ENCODE peak calls at places on chromosomes 4 and X, in seven cellular contexts. O is left lung; U is neural progenitor cell; L is Peyer's patch; Y is tibial artery; Q is MM.1S; C is CD4-positive, alpha-beta memory T cell. S is an unnamed sample.

GRCh38 chr4:145935253-145936141 is 3.1 kb downstream of the ZNF827 start:
- DNase-seq in Y (no peak), Q (peak; percentile 50), L (peak; percentile 57), O (no peak), U (peak; percentile 38), C (no peak), S (no peak)

GRCh38 chr4:25844957-25845712 is 17.7 kb downstream of the SEL1L3 start:
- DNase-seq in U (no peak), L (no peak), O (no peak), C (no peak), Q (no peak), Y (no peak), S (no peak)

GRCh38 chr4:151197258-151197657 is 79.7 kb upstream of the PRSS48 start:
- DNase-seq in U (no peak), L (no peak), Q (no peak), Y (no peak), O (no peak), C (no peak), S (no peak)

GRCh38 chr4:107036602-107037151 is 564 bp upstream of the DKK2 start:
- DNase-seq in U (peak; percentile 31), Y (no peak), L (no peak), Q (no peak), O (peak; percentile 66), C (no peak), S (no peak)

GRCh38 chrX:17291998-17292658 is 82.9 kb upstream of the NHS start:
- DNase-seq in O (no peak), Y (peak; percentile 69), U (peak; percentile 4), C (no peak), L (no peak), Q (no peak), S (no peak)

GRCh38 chrX:130994671-130995070 is 63.5 kb upstream of the ARHGAP36 start:
- DNase-seq in C (no peak), Y (no peak), O (no peak), Q (peak; percentile 43), L (no peak), U (peak; percentile 58), S (peak; percentile 3)

GRCh38 chr4:155597281-155597680 is 69.4 kb upstream of the GUCY1A1 start:
- DNase-seq in C (no peak), Y (no peak), U (no peak), O (no peak), L (no peak), Q (no peak), S (no peak)

GRCh38 chr4:124135409-124135813 is 577.1 kb downstream of the ANKRD50 start:
- DNase-seq in Y (no peak), C (no peak), L (no peak), Q (no peak), U (no peak), O (no peak), S (no peak)

GRCh38 chr4:96035727-96036126 is 195.8 kb downstream of the PDHA2 start:
- DNase-seq in U (peak; percentile 18), Y (no peak), L (no peak), O (no peak), C (no peak), Q (peak; percentile 27), S (peak; percentile 22)

GRCh38 chr4:61938250-61938846 is 738.2 kb downstream of the ADGRL3 start:
- DNase-seq in C (no peak), O (no peak), U (no peak), Q (no peak), Y (no peak), L (no peak), S (no peak)

GRCh38 chr4:88779431-88779830 is 81.8 kb upstream of the NAP1L5 start:
- DNase-seq in U (no peak), O (no peak), L (no peak), Q (no peak), C (no peak), Y (no peak), S (peak; percentile 79)

GRCh38 chr4:76212851-76213414 is 691 bp downstream of the SCARB2 start:
- DNase-seq in O (no peak), Q (peak; percentile 73), L (peak; percentile 64), Y (no peak), U (peak; percentile 25), C (peak; percentile 76), S (no peak)

GRCh38 chr4:38007645-38008044 is 47.4 kb downstream of the PTTG2 start:
- DNase-seq in L (no peak), Y (no peak), C (no peak), O (no peak), U (no peak), Q (no peak), S (no peak)

GRCh38 chr4:41028392-41029076 is 185.8 kb downstream of the APBB2 start:
- DNase-seq in O (no peak), Q (no peak), C (no peak), Y (no peak), U (no peak), L (no peak), S (no peak)

GRCh38 chr4:90207887-90208454 is 80.8 kb downstream of the CCSER1 start:
- DNase-seq in L (no peak), Y (no peak), Q (no peak), C (no peak), U (no peak), O (peak; percentile 39), S (no peak)

GRCh38 chr4:55347610-55348228 is 1.7 kb downstream of the SRD5A3 start:
- DNase-seq in L (no peak), C (no peak), U (no peak), O (no peak), Q (no peak), Y (no peak), S (no peak)

DNA sequence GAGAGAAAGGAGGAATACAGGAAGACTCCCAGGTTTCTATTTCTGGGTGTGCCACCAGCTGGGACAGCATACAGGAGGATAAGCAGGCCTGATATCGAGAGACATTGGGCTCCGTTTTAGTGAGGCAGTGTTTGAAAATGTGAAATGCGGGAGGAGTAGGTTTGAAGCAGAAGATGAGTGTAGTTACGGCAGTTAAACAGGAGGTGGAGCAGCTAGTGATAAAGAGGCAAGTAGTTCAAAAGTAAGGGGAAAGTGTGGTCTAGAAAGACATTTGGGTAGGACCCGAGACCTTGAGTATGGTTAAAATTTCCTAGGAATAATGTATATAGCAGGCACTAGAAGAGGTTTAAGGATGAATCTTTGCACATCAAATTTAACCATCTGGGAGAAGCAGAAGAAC is 42.4 kb downstream of the DCUN1D4 start:
- DNase-seq in L (no peak), O (no peak), Y (no peak), U (peak; percentile 46), Q (no peak), C (no peak), S (no peak)
- H3K36me3 ChIP-seq in L (no peaks in the 10 kb centered on the region), O (no peaks in the 10 kb centered on the region), Y (peaks cover 52% of the 10 kb centered on the region), U (peaks cover 42% of the 10 kb centered on the region), Q (no peaks in the 10 kb centered on the region), C (no peaks in the 10 kb centered on the region), S (peaks cover 17% of the 10 kb centered on the region)

DNA sequence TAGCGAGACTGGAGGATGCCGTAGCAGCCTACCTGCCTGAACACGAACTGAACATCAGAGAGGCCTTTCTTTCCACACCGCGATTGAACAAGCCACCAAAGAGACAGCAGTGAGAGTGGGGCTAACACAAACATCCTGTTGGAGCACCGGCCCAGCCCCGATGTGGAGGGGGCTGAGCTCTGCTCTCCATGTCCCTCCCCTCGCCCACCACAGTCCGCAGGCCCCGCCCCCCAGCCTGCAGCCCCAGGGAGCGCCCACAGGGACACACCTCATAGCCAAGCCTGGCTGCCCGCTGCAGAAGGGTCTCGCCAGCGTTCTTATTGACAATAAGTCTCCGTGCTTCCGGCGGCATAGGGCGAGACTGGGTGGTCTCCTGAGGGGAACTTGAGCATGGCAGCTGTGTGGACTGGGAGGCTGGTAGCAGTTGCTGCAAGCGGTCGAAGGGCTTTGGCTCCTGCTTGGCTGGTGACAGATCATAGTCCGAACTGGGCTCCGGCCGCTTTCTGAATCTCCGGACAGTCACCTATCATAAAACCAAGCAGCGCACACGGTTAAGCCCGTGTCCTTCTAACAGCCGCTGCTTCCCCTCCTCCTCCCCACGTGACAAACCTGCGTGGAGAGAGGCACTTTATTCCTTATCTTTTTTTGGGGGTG is 35.8 kb downstream of the BCOR start:
- DNase-seq in L (no peak), Y (no peak), C (no peak), O (no peak), Q (no peak), U (no peak), S (no peak)
- H3K36me3 ChIP-seq in L (no peaks in the 10 kb centered on the region), Y (peaks cover 57% of the 10 kb centered on the region), C (peaks cover 40% of the 10 kb centered on the region), O (no peaks in the 10 kb centered on the region), Q (peaks cover 4% of the 10 kb centered on the region), U (no peaks in the 10 kb centered on the region), S (peaks cover 60% of the 10 kb centered on the region)

GRCh38 chr4:163142246-163142645 is 24.4 kb downstream of the NAF1 start:
- DNase-seq in Q (no peak), Y (no peak), C (no peak), O (no peak), U (no peak), L (no peak), S (no peak)
- H3K36me3 ChIP-seq in Q (peaks cover under 1% of the 10 kb centered on the region), Y (peaks cover 6% of the 10 kb centered on the region), C (peaks cover 5% of the 10 kb centered on the region), O (no peaks in the 10 kb centered on the region), U (peaks cover 13% of the 10 kb centered on the region), L (no peaks in the 10 kb centered on the region), S (peaks cover 90% of the 10 kb centered on the region)

DNA sequence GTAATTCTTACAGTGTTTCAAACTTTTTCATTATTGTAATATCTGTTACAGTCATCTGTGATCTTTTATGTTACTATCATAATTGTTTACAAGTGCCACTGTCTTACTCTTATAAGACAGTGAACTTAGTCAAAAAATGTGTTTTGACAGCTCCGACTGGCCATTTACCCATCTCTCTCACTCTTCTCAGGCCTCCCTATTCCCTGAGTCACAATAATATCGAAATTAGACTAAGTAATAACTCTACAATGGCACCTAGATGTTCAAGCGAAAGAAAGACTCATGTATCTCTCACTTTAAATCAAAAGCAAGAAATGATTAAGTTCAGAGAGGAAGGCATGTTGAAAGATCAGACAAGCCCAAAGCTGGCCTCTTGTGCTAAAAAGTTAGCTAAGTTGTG is 184.2 kb downstream of the CDS1 start:
- DNase-seq in L (no peak), C (no peak), U (no peak), Q (no peak), Y (no peak), O (no peak), S (no peak)
- H3K36me3 ChIP-seq in L (no peaks in the 10 kb centered on the region), C (no peaks in the 10 kb centered on the region), U (peaks cover 3% of the 10 kb centered on the region), Q (no peaks in the 10 kb centered on the region), Y (peaks cover 44% of the 10 kb centered on the region), O (no peaks in the 10 kb centered on the region), S (peaks cover 41% of the 10 kb centered on the region)

S was measured in SK-N-MC.